ENCODE peak calls at places on chromosomes 4 and X, in seven cellular contexts. One of them, this sample, is unnamed.

GRCh38 chr4:127533028-127533700 is 99.6 kb upstream of the INTU start:
- DNase-seq in neural crest cell: no peak
- DNase-seq in NCI-H345: no peak
- DNase-seq in EL: no peak
- DNase-seq in activated naive CD8-positive, alpha-beta T cell treated with anti-CD3 and anti-CD28 coated beads, Interleukin-2, amount 50 U/mL, for 24 hours: no peak
- DNase-seq in GM12865: no peak
- DNase-seq in ureter: peak; percentile 60
- DNase-seq in this sample: peak; percentile 39

GRCh38 chrX:31038585-31039326 is 33.1 kb downstream of the FTHL17 start:
- DNase-seq in EL: peak; percentile 4
- DNase-seq in GM12865: peak; percentile 55
- DNase-seq in activated naive CD8-positive, alpha-beta T cell treated with anti-CD3 and anti-CD28 coated beads, Interleukin-2, amount 50 U/mL, for 24 hours: peak; percentile 16
- DNase-seq in ureter: no peak
- DNase-seq in neural crest cell: peak; percentile 32
- DNase-seq in NCI-H345: peak; percentile 55
- DNase-seq in this sample: no peak

GRCh38 chrX:130805906-130806305 is 97.1 kb downstream of the ENOX2 start:
- DNase-seq in activated naive CD8-positive, alpha-beta T cell treated with anti-CD3 and anti-CD28 coated beads, Interleukin-2, amount 50 U/mL, for 24 hours: no peak
- DNase-seq in NCI-H345: no peak
- DNase-seq in EL: no peak
- DNase-seq in neural crest cell: no peak
- DNase-seq in GM12865: no peak
- DNase-seq in ureter: no peak
- DNase-seq in this sample: no peak

GRCh38 chr4:53616219-53616618 is 24.9 kb upstream of the LNX1 start:
- DNase-seq in GM12865: no peak
- DNase-seq in ureter: no peak
- DNase-seq in NCI-H345: no peak
- DNase-seq in neural crest cell: no peak
- DNase-seq in EL: no peak
- DNase-seq in activated naive CD8-positive, alpha-beta T cell treated with anti-CD3 and anti-CD28 coated beads, Interleukin-2, amount 50 U/mL, for 24 hours: no peak
- DNase-seq in this sample: no peak

GRCh38 chr4:84325625-84326024 is 173.5 kb downstream of the NKX6-1 start:
- DNase-seq in NCI-H345: no peak
- DNase-seq in activated naive CD8-positive, alpha-beta T cell treated with anti-CD3 and anti-CD28 coated beads, Interleukin-2, amount 50 U/mL, for 24 hours: no peak
- DNase-seq in GM12865: no peak
- DNase-seq in EL: no peak
- DNase-seq in neural crest cell: no peak
- DNase-seq in ureter: no peak
- DNase-seq in this sample: no peak

GRCh38 chr4:83618991-83619390 is 83.1 kb downstream of the GPAT3 start:
- DNase-seq in NCI-H345: no peak
- DNase-seq in EL: peak; percentile 61
- DNase-seq in neural crest cell: no peak
- DNase-seq in GM12865: no peak
- DNase-seq in activated naive CD8-positive, alpha-beta T cell treated with anti-CD3 and anti-CD28 coated beads, Interleukin-2, amount 50 U/mL, for 24 hours: no peak
- DNase-seq in ureter: no peak
- DNase-seq in this sample: peak; percentile 33

GRCh38 chr4:31100551-31100950 is 380.4 kb downstream of the PCDH7 start:
- DNase-seq in GM12865: no peak
- DNase-seq in EL: no peak
- DNase-seq in activated naive CD8-positive, alpha-beta T cell treated with anti-CD3 and anti-CD28 coated beads, Interleukin-2, amount 50 U/mL, for 24 hours: no peak
- DNase-seq in ureter: no peak
- DNase-seq in NCI-H345: no peak
- DNase-seq in neural crest cell: no peak
- DNase-seq in this sample: no peak

GRCh38 chrX:37796805-37797204 is 16.9 kb downstream of the CYBB start:
- DNase-seq in GM12865: peak; percentile 46
- DNase-seq in neural crest cell: no peak
- DNase-seq in ureter: no peak
- DNase-seq in EL: no peak
- DNase-seq in NCI-H345: no peak
- DNase-seq in activated naive CD8-positive, alpha-beta T cell treated with anti-CD3 and anti-CD28 coated beads, Interleukin-2, amount 50 U/mL, for 24 hours: peak; percentile 7
- DNase-seq in this sample: no peak

GRCh38 chrX:11421816-11422528 is 128.8 kb downstream of the AMELX start:
- DNase-seq in EL: no peak
- DNase-seq in ureter: no peak
- DNase-seq in neural crest cell: no peak
- DNase-seq in GM12865: no peak
- DNase-seq in activated naive CD8-positive, alpha-beta T cell treated with anti-CD3 and anti-CD28 coated beads, Interleukin-2, amount 50 U/mL, for 24 hours: no peak
- DNase-seq in NCI-H345: no peak
- DNase-seq in this sample: no peak

GRCh38 chrX:130700629-130701028 is 202.4 kb downstream of the ENOX2 start:
- DNase-seq in ureter: no peak
- DNase-seq in NCI-H345: no peak
- DNase-seq in GM12865: no peak
- DNase-seq in neural crest cell: no peak
- DNase-seq in EL: no peak
- DNase-seq in activated naive CD8-positive, alpha-beta T cell treated with anti-CD3 and anti-CD28 coated beads, Interleukin-2, amount 50 U/mL, for 24 hours: no peak
- DNase-seq in this sample: no peak

GRCh38 chrX:46582325-46582724 is 8.8 kb downstream of the CHST7 start:
- DNase-seq in neural crest cell: no peak
- DNase-seq in EL: peak; percentile 71
- DNase-seq in GM12865: no peak
- DNase-seq in ureter: no peak
- DNase-seq in NCI-H345: no peak
- DNase-seq in activated naive CD8-positive, alpha-beta T cell treated with anti-CD3 and anti-CD28 coated beads, Interleukin-2, amount 50 U/mL, for 24 hours: no peak
- DNase-seq in this sample: no peak

GRCh38 chr4:47442980-47443379 is 20.5 kb downstream of the COMMD8 start:
- DNase-seq in activated naive CD8-positive, alpha-beta T cell treated with anti-CD3 and anti-CD28 coated beads, Interleukin-2, amount 50 U/mL, for 24 hours: no peak
- DNase-seq in GM12865: peak; percentile 43
- DNase-seq in EL: no peak
- DNase-seq in neural crest cell: no peak
- DNase-seq in NCI-H345: no peak
- DNase-seq in ureter: no peak
- DNase-seq in this sample: no peak

GRCh38 chr4:36757623-36758311 is 476.4 kb downstream of the DTHD1 start:
- DNase-seq in neural crest cell: no peak
- DNase-seq in EL: no peak
- DNase-seq in activated naive CD8-positive, alpha-beta T cell treated with anti-CD3 and anti-CD28 coated beads, Interleukin-2, amount 50 U/mL, for 24 hours: no peak
- DNase-seq in ureter: no peak
- DNase-seq in NCI-H345: no peak
- DNase-seq in GM12865: no peak
- DNase-seq in this sample: no peak

GRCh38 chr4:4519296-4519898 is 22.5 kb downstream of the STX18 start:
- DNase-seq in activated naive CD8-positive, alpha-beta T cell treated with anti-CD3 and anti-CD28 coated beads, Interleukin-2, amount 50 U/mL, for 24 hours: no peak
- DNase-seq in neural crest cell: no peak
- DNase-seq in GM12865: no peak
- DNase-seq in ureter: no peak
- DNase-seq in NCI-H345: no peak
- DNase-seq in EL: peak; percentile 18
- DNase-seq in this sample: no peak

This sample was measured in lung.